ENCODE peak calls at places on chromosome 6, in four cellular contexts. K, T, S and D are unnamed samples.

GRCh38 chr6:161437851-161438250 is 164.0 kb upstream of the AGPAT4 start:
- DNase-seq in S (no peak), K (no peak), T (no peak), D (no peak)

GRCh38 chr6:159879829-159880228 is 11.0 kb upstream of the MAS1 start:
- DNase-seq in S (no peak), T (no peak), K (no peak), D (no peak)

GRCh38 chr6:56958481-56958880 is 3.6 kb downstream of the BEND6 start:
- DNase-seq in S (no peak), T (no peak), K (no peak), D (no peak)

GRCh38 chr6:2658788-2659187 is 91.9 kb downstream of the MYLK4 start:
- DNase-seq in S (no peak), K (peak; percentile 97), T (no peak), D (no peak)

GRCh38 chr6:37551446-37551845 is 51.8 kb upstream of the CCDC167 start:
- DNase-seq in S (no peak), T (no peak), K (no peak), D (no peak)

GRCh38 chr6:43021270-43022047 is at the start of gene RRP36:
- DNase-seq in S (peak; percentile 62), T (peak; percentile 78), K (peak; percentile 54), D (no peak)

GRCh38 chr6:146968041-146968760 is 236.0 kb upstream of the STXBP5 start:
- DNase-seq in K (peak; percentile 92), S (no peak), T (peak; percentile 69), D (peak; percentile 56)

GRCh38 chr6:11197175-11197535 is 35.3 kb downstream of the NEDD9 start:
- DNase-seq in T (peak; percentile 77), K (no peak), S (no peak), D (no peak)

GRCh38 chr6:134046054-134046453 is 6.4 kb downstream of the SLC2A12 start:
- DNase-seq in K (no peak), S (no peak), T (no peak), D (no peak)

GRCh38 chr6:158142789-158143188 is 25.3 kb downstream of the SERAC1 start:
- DNase-seq in K (peak; percentile 98), T (peak; percentile 86), S (no peak), D (no peak)

GRCh38 chr6:109791301-109791700 is 100.2 kb downstream of the FIG4 start:
- DNase-seq in S (no peak), T (no peak), K (no peak), D (no peak)

GRCh38 chr6:110878751-110879539 is 4.4 kb downstream of the AMD1 start:
- DNase-seq in T (peak; percentile 58), K (peak; percentile 30), S (no peak), D (no peak)

GRCh38 chr6:106360410-106360988 is at the start of gene CRYBG1:
- DNase-seq in K (peak; percentile 69), T (peak; percentile 43), S (peak; percentile 49), D (no peak)

GRCh38 chr6:36627141-36627540 is 33.0 kb downstream of the SRSF3 start:
- DNase-seq in K (no peak), T (no peak), S (no peak), D (no peak)

GRCh38 chr6:111027219-111027618 is 45.4 kb downstream of the RPF2 start:
- DNase-seq in T (no peak), S (no peak), K (no peak), D (no peak)

GRCh38 chr6:134247271-134247833 is 70.6 kb downstream of the SGK1 start:
- DNase-seq in T (peak; percentile 5), K (peak; percentile 85), S (peak; percentile 76), D (no peak)

GRCh38 chr6:66662196-66662595 is 955.2 kb upstream of the EYS start:
- DNase-seq in K (peak; percentile 20), T (no peak), S (no peak), D (no peak)